ENCODE peak calls at places on chromosome 17, in six cellular contexts. U, T, K, D, J and Z are unnamed samples.

GRCh38 chr17:1709971-1710806 is at the start of gene TLCD2:
- DNase-seq in U (peak; percentile 94), T (no peak), K (peak; percentile 72), D (no peak), J (peak; percentile 77), Z (peak; percentile 92)

GRCh38 chr17:31825961-31826691 is 32.9 kb downstream of the COPRS start:
- DNase-seq in U (no peak), T (no peak), K (no peak), D (peak; percentile 25), J (no peak), Z (no peak)

GRCh38 chr17:45241315-45242011 is 19.8 kb downstream of the FMNL1 start:
- DNase-seq in U (no peak), T (no peak), K (no peak), D (no peak), J (peak; percentile 49), Z (peak; percentile 88)

GRCh38 chr17:74759941-74760340 is 11.5 kb downstream of the NHERF1 start:
- DNase-seq in U (no peak), T (no peak), K (no peak), D (no peak), J (no peak), Z (peak; percentile 91)

GRCh38 chr17:67700037-67700436 is 17.7 kb upstream of the NOL11 start:
- DNase-seq in U (no peak), T (no peak), K (no peak), D (no peak), J (no peak), Z (no peak)

GRCh38 chr17:64028874-64029464 is 8.5 kb upstream of the ICAM2 start:
- DNase-seq in U (peak; percentile 72), T (no peak), K (peak; percentile 68), D (no peak), J (peak; percentile 70), Z (peak; percentile 92)

GRCh38 chr17:73304971-73305786 is 6.6 kb downstream of the CDC42EP4 start:
- DNase-seq in U (peak; percentile 65), T (peak; percentile 31), K (peak; percentile 94), D (peak; percentile 72), J (peak; percentile 68), Z (peak; percentile 93)

GRCh38 chr17:38333635-38334295 is 10.0 kb downstream of the GPR179 start:
- DNase-seq in U (peak; percentile 32), T (no peak), K (peak; percentile 28), D (no peak), J (peak; percentile 75), Z (peak; percentile 99)

GRCh38 chr17:72455562-72455961 is 334.7 kb downstream of the SOX9 start:
- DNase-seq in U (no peak), T (no peak), K (no peak), D (no peak), J (no peak), Z (no peak)

GRCh38 chr17:68431661-68432071 is 25.6 kb downstream of the WIPI1 start:
- DNase-seq in U (no peak), T (no peak), K (peak; percentile 69), D (no peak), J (peak; percentile 44), Z (peak; percentile 81)

GRCh38 chr17:13415877-13416416 is 185.8 kb downstream of the HS3ST3A1 start:
- DNase-seq in U (peak; percentile 60), T (no peak), K (peak; percentile 2), D (no peak), J (peak; percentile 13), Z (no peak)

GRCh38 chr17:37683454-37683984 is 40.3 kb upstream of the DDX52 start:
- DNase-seq in U (no peak), T (no peak), K (no peak), D (no peak), J (no peak), Z (no peak)

DNA sequence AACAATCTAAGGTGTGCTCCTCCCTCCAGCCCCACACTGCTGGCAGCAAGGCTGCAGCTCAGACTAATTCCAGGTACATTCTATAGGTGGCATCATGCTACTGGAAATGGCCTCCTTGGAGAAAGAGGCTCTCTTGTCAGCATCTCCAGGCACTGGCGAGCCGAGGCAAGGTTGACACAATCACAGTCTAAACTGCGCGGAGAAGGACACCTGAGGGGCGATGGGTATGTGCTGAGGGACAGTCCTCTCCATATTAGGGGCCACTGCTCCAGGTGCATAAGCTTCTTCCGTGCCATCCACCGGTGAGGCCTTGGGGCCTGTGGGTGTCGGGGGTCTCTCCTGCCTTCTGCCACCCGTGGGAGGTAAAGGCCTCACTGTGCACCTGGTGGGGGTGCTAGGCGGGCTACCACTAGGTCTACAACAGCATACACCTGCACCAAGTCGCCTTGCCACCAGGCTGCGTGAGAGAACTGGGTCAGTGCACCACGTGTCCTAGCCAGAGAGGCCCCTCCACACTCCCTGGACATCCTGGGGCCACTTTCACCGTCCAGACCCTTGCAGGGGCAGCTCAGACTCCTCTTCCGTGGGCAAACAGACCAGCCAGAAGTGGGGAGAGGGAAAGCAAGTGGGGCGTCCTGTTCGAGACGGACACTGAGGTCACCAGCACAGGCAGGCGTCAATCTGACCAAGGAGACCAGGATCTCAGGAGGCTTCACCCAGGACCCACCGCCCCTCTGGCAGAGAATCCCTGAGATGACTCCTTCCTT is 12.1 kb upstream of the CBX8 start:
- DNase-seq in U (peak; percentile 57), T (peak; percentile 32), K (no peak), D (no peak), J (no peak), Z (peak; percentile 90)
- TF ChIP-seq CTCF in U (peak; percentile 35), T (peak; percentile 46), K (peak; percentile 57), D (no peak), J (no peak), Z (peak; percentile 72)

GRCh38 chr17:82630212-82630611 is 18.0 kb downstream of the WDR45B start:
- DNase-seq in U (no peak), T (no peak), K (no peak), D (no peak), J (no peak), Z (peak; percentile 36)
- H3K36me3 ChIP-seq in U (peaks cover 34% of the 10 kb centered on the region), T (peaks cover 2% of the 10 kb centered on the region), K (peaks cover 46% of the 10 kb centered on the region), D (peaks cover 42% of the 10 kb centered on the region), J (peaks cover 28% of the 10 kb centered on the region), Z (peaks cover 71% of the 10 kb centered on the region)

GRCh38 chr17:46831573-46832305 is 13.2 kb upstream of the WNT3 start:
- DNase-seq in U (no peak), T (no peak), K (no peak), D (no peak), J (no peak), Z (peak; percentile 70)
- TF ChIP-seq CTCF in U (no peak), T (no peak), K (no peak), D (no peak), J (no peak), Z (no peak)

GRCh38 chr17:57523926-57524634 is 221.0 kb downstream of the CCDC182 start:
- DNase-seq in U (no peak), T (no peak), K (no peak), D (peak; percentile 54), J (no peak), Z (no peak)
- H3K36me3 ChIP-seq in U (no peaks in the 10 kb centered on the region), T (no peaks in the 10 kb centered on the region), K (no peaks in the 10 kb centered on the region), D (no peaks in the 10 kb centered on the region), J (no peaks in the 10 kb centered on the region), Z (no peaks in the 10 kb centered on the region)

GRCh38 chr17:40433551-40434384 is 9.5 kb upstream of the IGFBP4 start:
- DNase-seq in U (no peak), T (no peak), K (no peak), D (no peak), J (no peak), Z (peak; percentile 93)
- TF ChIP-seq CTCF in U (peak; percentile 37), T (peak; percentile 54), K (peak; percentile 47), D (peak; percentile 38), J (peak; percentile 66), Z (peak; percentile 82)

GRCh38 chr17:3951003-3951402 is 13.2 kb downstream of the ATP2A3 start:
- DNase-seq in U (no peak), T (no peak), K (no peak), D (no peak), J (no peak), Z (no peak)
- H3K36me3 ChIP-seq in U (peaks cover 21% of the 10 kb centered on the region), T (no peaks in the 10 kb centered on the region), K (no peaks in the 10 kb centered on the region), D (peaks cover 12% of the 10 kb centered on the region), J (no peaks in the 10 kb centered on the region), Z (no peaks in the 10 kb centered on the region)

GRCh38 chr17:21524211-21524591 is 148.0 kb downstream of the KCNJ12 start:
- DNase-seq in U (no peak), T (no peak), K (no peak), D (no peak), J (no peak), Z (peak; percentile 24)

GRCh38 chr17:21522755-21523154 is 146.6 kb downstream of the KCNJ12 start:
- DNase-seq in U (no peak), T (no peak), K (no peak), D (no peak), J (no peak), Z (peak; percentile 20)

GRCh38 chr17:21528031-21528684 is 152.0 kb downstream of the KCNJ12 start:
- DNase-seq in U (no peak), T (no peak), K (no peak), D (no peak), J (no peak), Z (no peak)

GRCh38 chr17:21523482-21524210 is 147.5 kb downstream of the KCNJ12 start:
- DNase-seq in U (no peak), T (no peak), K (no peak), D (no peak), J (peak; percentile 12), Z (peak; percentile 28)

DNA sequence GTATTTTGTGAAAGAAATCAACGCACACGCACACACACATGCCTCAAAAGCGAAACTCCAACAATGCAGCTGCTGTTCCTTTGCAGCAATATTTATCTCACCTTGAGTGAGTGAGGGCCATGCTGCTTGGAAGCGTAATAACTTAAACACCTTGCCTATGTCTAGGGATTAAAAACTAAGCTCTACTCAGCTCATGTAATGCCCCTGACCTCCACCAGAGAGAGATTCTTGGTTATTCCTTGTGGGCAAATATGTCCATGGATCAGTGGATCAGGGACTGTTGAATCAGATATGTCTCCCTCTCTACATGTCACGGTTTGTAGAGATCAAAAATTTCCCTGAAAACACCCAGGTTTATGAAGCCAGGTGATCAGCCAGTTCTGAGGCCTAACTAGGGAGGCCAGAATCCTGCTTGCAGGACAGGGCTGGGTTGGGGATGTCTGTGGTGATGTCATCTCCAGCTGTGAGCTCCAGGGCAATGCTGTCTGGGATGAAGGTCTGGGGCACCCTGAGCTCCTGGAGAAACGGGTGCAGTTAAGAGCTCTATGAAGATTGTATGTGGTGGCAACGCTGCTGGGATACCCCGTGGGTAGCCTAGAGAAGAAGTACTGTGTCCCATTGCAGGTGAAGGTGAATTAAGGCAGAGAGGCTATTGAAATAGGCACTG is 149.4 kb downstream of the KCNJ12 start:
- DNase-seq in U (no peak), T (no peak), K (no peak), D (no peak), J (no peak), Z (peak; percentile 33)
- TF ChIP-seq CTCF in U (no peak), T (no peak), K (no peak), D (no peak), J (no peak), Z (peak; percentile 45)

GRCh38 chr17:47180337-47180736 is 8.8 kb downstream of the CDC27 start:
- DNase-seq in U (no peak), T (no peak), K (no peak), D (no peak), J (no peak), Z (no peak)
- H3K36me3 ChIP-seq in U (peaks cover 22% of the 10 kb centered on the region), T (peaks cover 1% of the 10 kb centered on the region), K (peaks cover 6% of the 10 kb centered on the region), D (peaks cover 13% of the 10 kb centered on the region), J (peaks cover 19% of the 10 kb centered on the region), Z (peaks cover 58% of the 10 kb centered on the region)

GRCh38 chr17:10352866-10353265 is 19.9 kb downstream of the MYH13 start:
- DNase-seq in U (no peak), T (no peak), K (no peak), D (no peak), J (no peak), Z (no peak)

GRCh38 chr17:10349403-10349802 is 23.4 kb downstream of the MYH13 start:
- DNase-seq in U (no peak), T (no peak), K (peak; percentile 37), D (no peak), J (no peak), Z (peak; percentile 84)
- TF ChIP-seq CTCF in U (no peak), T (no peak), K (peak; percentile 49), D (no peak), J (peak; percentile 23), Z (peak; percentile 67)